ENCODE peak calls at places on chromosome 15, in seven cellular contexts. X, F, K, M, S, A and U are unnamed samples.

GRCh38 chr15:90979582-90979981 is 14.8 kb downstream of the PRC1 start:
- DNase-seq in X (no peak), F (no peak), K (no peak), M (no peak), S (no peak), A (no peak), U (no peak)

GRCh38 chr15:99961011-99961441 is 227.8 kb upstream of the LYSMD4 start:
- DNase-seq in X (no peak), F (peak; percentile 30), K (peak; percentile 79), M (no peak), S (no peak), A (peak; percentile 72), U (no peak)

GRCh38 chr15:91100561-91101355 is 701 bp downstream of the SV2B start:
- DNase-seq in X (no peak), F (no peak), K (peak; percentile 18), M (no peak), S (no peak), A (no peak), U (no peak)

GRCh38 chr15:37921527-37922385 is 12.7 kb upstream of the TMCO5A start:
- DNase-seq in X (no peak), F (no peak), K (no peak), M (no peak), S (no peak), A (no peak), U (no peak)

GRCh38 chr15:100525894-100526512 is 2.7 kb downstream of the CERS3 start:
- DNase-seq in X (peak; percentile 84), F (no peak), K (no peak), M (no peak), S (no peak), A (no peak), U (no peak)

GRCh38 chr15:34582461-34583357 is 742 bp downstream of the GOLGA8B start:
- DNase-seq in X (peak; percentile 22), F (no peak), K (peak; percentile 40), M (no peak), S (peak; percentile 87), A (peak; percentile 43), U (no peak)

GRCh38 chr15:84600331-84600686 is 500 bp upstream of the ZSCAN2 start:
- DNase-seq in X (peak; percentile 82), F (peak; percentile 88), K (peak; percentile 87), M (peak; percentile 76), S (peak; percentile 92), A (peak; percentile 83), U (peak; percentile 78)

GRCh38 chr15:91445701-91446100 is 345.6 kb downstream of the SV2B start:
- DNase-seq in X (no peak), F (no peak), K (no peak), M (no peak), S (no peak), A (no peak), U (no peak)

GRCh38 chr15:78127882-78128281 is 3.4 kb downstream of the CIB2 start:
- DNase-seq in X (no peak), F (no peak), K (no peak), M (no peak), S (no peak), A (no peak), U (no peak)

GRCh38 chr15:85636351-85636750 is 158.4 kb downstream of the KLHL25 start:
- DNase-seq in X (no peak), F (no peak), K (no peak), M (no peak), S (no peak), A (no peak), U (no peak)

GRCh38 chr15:67916051-67916374 is 76.2 kb upstream of the RNU6-1 start:
- DNase-seq in X (no peak), F (no peak), K (no peak), M (no peak), S (no peak), A (no peak), U (no peak)

GRCh38 chr15:42499888-42500609 is 4.6 kb downstream of the SNAP23 start:
- DNase-seq in X (no peak), F (peak; percentile 52), K (peak; percentile 25), M (no peak), S (no peak), A (no peak), U (no peak)

GRCh38 chr15:42507514-42507913 is 12.1 kb downstream of the SNAP23 start:
- DNase-seq in X (no peak), F (no peak), K (no peak), M (no peak), S (no peak), A (no peak), U (no peak)

GRCh38 chr15:82176528-82176927 is 86.0 kb downstream of the EFL1 start:
- DNase-seq in X (no peak), F (no peak), K (no peak), M (no peak), S (no peak), A (no peak), U (no peak)

GRCh38 chr15:69668049-69668705 is 215.6 kb downstream of the RPLP1 start:
- DNase-seq in X (no peak), F (no peak), K (no peak), M (no peak), S (no peak), A (no peak), U (no peak)

GRCh38 chr15:45314960-45315359 is 62.9 kb downstream of the SLC28A2 start:
- DNase-seq in X (no peak), F (no peak), K (peak; percentile 78), M (no peak), S (no peak), A (peak; percentile 73), U (no peak)

GRCh38 chr15:39834256-39834655 is 51.6 kb upstream of the FSIP1 start:
- DNase-seq in X (no peak), F (no peak), K (no peak), M (no peak), S (no peak), A (no peak), U (no peak)

GRCh38 chr15:39833515-39833981 is 50.9 kb upstream of the FSIP1 start:
- DNase-seq in X (no peak), F (no peak), K (no peak), M (no peak), S (no peak), A (no peak), U (no peak)

GRCh38 chr15:39828374-39828931 is 45.8 kb upstream of the FSIP1 start:
- DNase-seq in X (no peak), F (no peak), K (no peak), M (no peak), S (peak; percentile 55), A (no peak), U (no peak)

GRCh38 chr15:39835550-39835949 is 52.9 kb upstream of the FSIP1 start:
- DNase-seq in X (no peak), F (no peak), K (peak; percentile 41), M (no peak), S (no peak), A (no peak), U (no peak)

DNA sequence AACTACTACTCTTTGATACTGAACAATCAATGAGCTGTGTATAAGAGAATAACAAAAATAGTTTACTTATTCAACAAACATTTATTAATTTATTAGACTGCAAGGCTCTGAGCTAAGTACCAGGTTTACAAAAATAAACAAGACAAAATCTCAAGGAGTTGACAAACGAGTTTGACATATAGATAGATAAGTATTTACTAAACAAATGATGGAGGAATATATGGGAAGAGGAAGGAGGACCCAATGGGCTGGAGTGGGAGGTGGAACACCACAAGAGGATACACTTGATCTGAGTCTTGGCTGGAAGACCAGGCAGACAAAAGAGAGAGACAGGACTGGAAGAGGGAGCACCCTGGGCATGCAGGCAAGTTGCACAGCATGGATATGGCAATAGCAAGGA is 47.5 kb upstream of the FSIP1 start:
- DNase-seq in X (no peak), F (no peak), K (no peak), M (no peak), S (no peak), A (no peak), U (no peak)
- H3K4me1 ChIP-seq in X (no peaks in the 10 kb centered on the region), F (no peaks in the 10 kb centered on the region), K (peaks cover 55% of the 10 kb centered on the region), M (no peaks in the 10 kb centered on the region), S (no peaks in the 10 kb centered on the region), A (peaks cover 6% of the 10 kb centered on the region), U (no peaks in the 10 kb centered on the region)

DNA sequence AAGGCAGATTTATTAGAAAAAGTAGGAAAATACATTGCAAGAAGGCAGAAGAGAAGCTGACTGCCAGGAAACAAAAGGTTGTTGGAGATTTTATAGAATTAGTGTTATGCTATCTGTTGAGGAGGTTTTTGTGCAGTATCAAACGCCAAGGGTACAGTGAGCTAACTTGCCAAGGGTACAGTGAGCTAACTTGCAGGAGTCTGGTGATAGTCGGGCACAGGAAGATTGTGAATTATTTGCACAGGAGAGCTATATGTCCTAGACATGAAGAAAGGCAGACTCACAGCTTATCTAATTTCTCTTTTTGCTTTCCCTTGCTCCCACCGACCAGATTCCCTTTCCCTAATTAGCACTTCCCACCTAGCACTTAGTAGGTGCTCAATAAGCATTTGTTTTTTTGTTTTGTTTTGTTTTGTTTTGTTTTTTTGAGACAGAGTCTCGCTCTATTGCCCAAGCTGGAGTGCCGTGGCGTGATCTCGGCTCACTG is 2.7 kb upstream of the CSK start:
- DNase-seq in X (no peak), F (no peak), K (no peak), M (no peak), S (peak; percentile 74), A (no peak), U (no peak)
- H3K4me1 ChIP-seq in X (peaks cover 15% of the 10 kb centered on the region), F (peaks cover 14% of the 10 kb centered on the region), K (peaks cover 15% of the 10 kb centered on the region), M (peaks cover 38% of the 10 kb centered on the region), S (peaks cover 89% of the 10 kb centered on the region), A (no peaks in the 10 kb centered on the region), U (peaks cover 49% of the 10 kb centered on the region)

DNA sequence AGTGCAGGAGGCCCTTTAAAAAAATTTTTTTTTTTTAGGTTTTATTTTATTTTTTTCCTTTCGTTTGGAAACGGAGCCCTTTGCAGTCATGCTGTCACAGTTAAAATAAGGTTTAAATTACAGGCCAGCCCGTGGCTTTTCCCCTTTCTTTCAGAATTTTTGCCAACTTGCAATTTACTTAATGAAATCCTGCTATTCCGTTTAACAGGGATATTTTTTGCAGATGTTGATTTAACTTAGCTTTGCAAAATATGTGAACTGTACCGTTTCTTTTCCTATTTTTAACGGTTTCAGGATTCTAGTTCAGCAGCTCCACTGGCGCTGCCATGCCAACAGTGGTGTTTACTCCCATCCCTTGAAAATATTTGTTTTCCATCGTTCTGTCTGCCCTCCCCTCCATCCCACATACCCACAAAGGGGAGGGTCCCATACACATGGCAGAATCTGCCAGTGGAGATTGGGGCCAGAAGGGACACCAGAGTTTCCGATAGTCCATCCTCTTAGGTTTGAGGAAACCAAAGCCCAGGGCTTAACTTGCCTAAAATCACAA is 54.3 kb downstream of the SMAD6 start:
- DNase-seq in X (no peak), F (no peak), K (no peak), M (no peak), S (no peak), A (no peak), U (no peak)
- H3K4me1 ChIP-seq in X (no peaks in the 10 kb centered on the region), F (peaks cover 29% of the 10 kb centered on the region), K (peaks cover 2% of the 10 kb centered on the region), M (peaks cover 67% of the 10 kb centered on the region), S (peaks cover 59% of the 10 kb centered on the region), A (no peaks in the 10 kb centered on the region), U (no peaks in the 10 kb centered on the region)

DNA sequence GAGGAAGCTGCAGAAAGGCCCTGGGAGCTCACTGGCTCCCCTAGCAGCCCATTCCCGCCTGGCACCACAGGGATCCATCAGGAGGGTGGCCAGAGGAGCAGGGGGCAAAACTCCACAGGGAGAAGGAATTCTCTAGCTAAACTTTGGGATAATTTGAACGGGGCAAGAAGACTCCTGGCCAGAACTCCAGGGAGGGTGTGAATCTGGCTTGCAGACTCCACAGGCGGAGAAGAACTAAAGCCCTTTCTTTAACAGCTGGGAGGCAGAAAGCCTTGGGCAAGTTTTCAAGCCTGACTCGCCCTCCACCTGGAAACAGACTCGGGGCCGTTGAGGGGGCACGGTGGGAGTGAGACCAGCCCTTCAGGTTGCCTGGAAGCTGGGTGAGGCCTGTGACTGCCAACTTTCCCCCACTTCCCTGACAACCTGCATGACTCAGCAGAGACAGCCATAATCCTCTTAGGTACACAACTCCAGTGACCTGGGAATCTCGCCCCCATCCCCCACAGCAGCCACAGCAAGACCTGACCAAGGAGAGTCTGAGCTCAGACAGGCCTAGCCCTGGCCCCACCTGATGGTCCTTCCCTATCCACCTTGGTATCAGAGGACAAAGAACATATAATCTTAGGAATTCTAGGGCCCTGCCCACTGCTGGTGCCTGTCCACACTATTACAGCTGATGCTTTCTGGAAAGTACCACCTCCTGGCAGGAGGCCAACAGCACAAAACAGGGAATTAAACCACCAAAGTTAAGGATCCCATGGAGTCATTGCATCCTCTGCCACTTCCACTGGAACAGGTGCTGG is 28.7 kb downstream of the SLC27A2 start:
- DNase-seq in X (no peak), F (no peak), K (no peak), M (no peak), S (no peak), A (no peak), U (no peak)
- H3K4me1 ChIP-seq in X (no peaks in the 10 kb centered on the region), F (no peaks in the 10 kb centered on the region), K (no peaks in the 10 kb centered on the region), M (no peaks in the 10 kb centered on the region), S (no peaks in the 10 kb centered on the region), A (no peaks in the 10 kb centered on the region), U (no peaks in the 10 kb centered on the region)